ENCODE peak calls at places on chromosome X, in four cellular contexts. U, C, M and F are unnamed samples. For H3K4me1, the result is how much of the 10 kb centered on the place peaks cover.

GRCh38 chrX:105869676-105870075 is 47.3 kb downstream of the NRK start:
- DNase-seq in C (no peak), M (no peak), U (no peak), F (no peak)

GRCh38 chrX:54442790-54443189 is 2.6 kb downstream of the TSR2 start:
- DNase-seq in C (no peak), U (no peak), M (no peak), F (no peak)

GRCh38 chrX:137363559-137363958 is 202.4 kb upstream of the ZIC3 start:
- DNase-seq in M (no peak), U (no peak), C (no peak), F (no peak)

GRCh38 chrX:100680756-100681155 is 36.8 kb downstream of the SRPX2 start:
- DNase-seq in M (no peak), U (no peak), C (no peak), F (no peak)

GRCh38 chrX:19121898-19122640 is at the start of gene ADGRG2:
- DNase-seq in C (no peak), M (no peak), U (peak), F (no peak)

GRCh38 chrX:3326721-3327120 is 19.7 kb downstream of the MXRA5 start:
- DNase-seq in C (no peak), U (no peak), M (no peak), F (no peak)

GRCh38 chrX:38798956-38799355 is 2.3 kb upstream of the MID1IP1 start:
- DNase-seq in C (no peak), U (no peak), M (no peak), F (no peak)

GRCh38 chrX:69015564-69016218 is 149.6 kb downstream of the PJA1 start:
- DNase-seq in C (no peak), M (no peak), U (peak), F (no peak)

GRCh38 chrX:11064851-11065600 is 46.1 kb upstream of the HCCS start:
- DNase-seq in M (no peak), U (no peak), C (no peak), F (no peak)

GRCh38 chrX:3820170-3820569 is 106.7 kb upstream of the PRKX start:
- DNase-seq in M (no peak), U (no peak), C (no peak), F (no peak)

GRCh38 chrX:106927700-106928099 is 7.5 kb downstream of the CLDN2 start:
- DNase-seq in C (peak), M (no peak), U (no peak), F (no peak)

GRCh38 chrX:64394059-64394873 is 986 bp downstream of the MTMR8 start:
- DNase-seq in U (no peak), C (no peak), M (no peak), F (no peak)

GRCh38 chrX:13845721-13846378 is 29.0 kb upstream of the GPM6B start:
- DNase-seq in M (no peak), U (no peak), C (no peak), F (no peak)

GRCh38 chrX:103488332-103488731 is 31.0 kb downstream of the RAB40A start:
- DNase-seq in C (no peak), M (no peak), U (no peak), F (no peak)

GRCh38 chrX:18895157-18895952 is 88.6 kb downstream of the PHKA2 start:
- DNase-seq in M (no peak), C (no peak), U (no peak), F (no peak)

GRCh38 chrX:48530736-48531135 is 8.8 kb upstream of the TBC1D25 start:
- DNase-seq in U (no peak), C (no peak), M (no peak), F (no peak)

GRCh38 chrX:150324035-150324728 is 38.9 kb upstream of the MAMLD1 start:
- DNase-seq in M (no peak), U (no peak), C (peak), F (no peak)

GRCh38 chrX:21490341-21490740 is 116.1 kb downstream of the CNKSR2 start:
- DNase-seq in M (no peak), C (no peak), U (no peak), F (no peak)

GRCh38 chrX:431032-431431 is 44.3 kb upstream of the PPP2R3B start:
- DNase-seq in U (no peak), C (no peak), M (no peak), F (no peak)

GRCh38 chrX:35076061-35076460 is 133.5 kb downstream of the FAM47B start:
- DNase-seq in C (no peak), M (no peak), U (no peak), F (peak)

DNA sequence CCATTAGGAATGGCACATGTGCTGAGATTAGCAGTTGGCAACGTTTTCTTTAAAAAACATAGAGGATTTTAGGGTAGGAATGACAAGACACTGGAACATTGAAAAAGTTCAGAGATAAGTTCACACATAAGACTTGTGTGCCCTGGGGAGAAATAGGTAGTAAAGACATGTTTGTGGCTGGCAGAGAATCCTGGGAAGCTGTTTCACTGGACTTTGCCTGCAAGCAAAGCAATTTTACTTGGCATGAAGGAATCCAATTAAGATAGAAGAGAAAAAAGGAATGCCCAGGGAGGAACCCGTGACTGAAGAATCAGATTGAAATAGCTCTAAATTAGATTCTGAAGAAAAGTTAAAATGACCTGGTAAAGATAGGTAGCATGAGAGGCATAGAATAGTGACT is 20.2 kb downstream of the GK start:
- DNase-seq in C (no peak), M (no peak), U (no peak), F (no peak)
- TF ChIP-seq SUZ12 in C (no peak), M (no peak), U (no peak), F (no peak)

GRCh38 chrX:153883163-153883843 is 2.7 kb downstream of the L1CAM start:
- DNase-seq in M (no peak), C (no peak), U (no peak), F (no peak)
- H3K4me1 ChIP-seq in M (under half), C (under half), U (under half), F (under half)

DNA sequence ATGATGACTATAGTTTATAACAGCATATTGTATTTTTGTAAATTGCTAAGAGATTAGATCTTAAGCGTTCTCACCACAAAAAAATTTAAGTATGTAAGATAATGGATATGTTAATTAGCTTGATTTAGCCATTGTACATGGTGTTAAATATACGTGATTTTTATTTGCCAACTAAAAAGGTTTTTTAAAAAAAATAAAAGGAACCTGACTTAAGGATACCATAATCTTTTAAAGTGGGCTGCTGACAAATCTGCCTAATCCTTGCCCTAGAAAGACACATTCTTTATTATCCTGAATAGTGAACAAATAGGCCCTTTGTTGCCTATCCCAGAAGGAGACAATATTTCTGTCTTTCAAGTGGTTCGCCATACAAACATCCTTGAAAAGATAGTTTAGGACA is 94.6 kb upstream of the FAM47C start:
- DNase-seq in U (no peak), C (no peak), M (no peak), F (no peak)
- TF ChIP-seq SUZ12 in U (no peak), C (no peak), M (no peak), F (no peak)

GRCh38 chrX:1529328-1529727 is 7.7 kb downstream of the P2RY8 start:
- DNase-seq in M (no peak), U (peak), C (no peak), F (no peak)

GRCh38 chrX:1529756-1530155 is 7.2 kb downstream of the P2RY8 start:
- DNase-seq in U (peak), M (no peak), C (no peak), F (no peak)

GRCh38 chrX:1528884-1529203 is 8.1 kb downstream of the P2RY8 start:
- DNase-seq in U (peak), C (no peak), M (no peak), F (no peak)

GRCh38 chrX:1527457-1527856 is 9.5 kb downstream of the P2RY8 start:
- DNase-seq in U (no peak), M (no peak), C (no peak), F (no peak)

DNA sequence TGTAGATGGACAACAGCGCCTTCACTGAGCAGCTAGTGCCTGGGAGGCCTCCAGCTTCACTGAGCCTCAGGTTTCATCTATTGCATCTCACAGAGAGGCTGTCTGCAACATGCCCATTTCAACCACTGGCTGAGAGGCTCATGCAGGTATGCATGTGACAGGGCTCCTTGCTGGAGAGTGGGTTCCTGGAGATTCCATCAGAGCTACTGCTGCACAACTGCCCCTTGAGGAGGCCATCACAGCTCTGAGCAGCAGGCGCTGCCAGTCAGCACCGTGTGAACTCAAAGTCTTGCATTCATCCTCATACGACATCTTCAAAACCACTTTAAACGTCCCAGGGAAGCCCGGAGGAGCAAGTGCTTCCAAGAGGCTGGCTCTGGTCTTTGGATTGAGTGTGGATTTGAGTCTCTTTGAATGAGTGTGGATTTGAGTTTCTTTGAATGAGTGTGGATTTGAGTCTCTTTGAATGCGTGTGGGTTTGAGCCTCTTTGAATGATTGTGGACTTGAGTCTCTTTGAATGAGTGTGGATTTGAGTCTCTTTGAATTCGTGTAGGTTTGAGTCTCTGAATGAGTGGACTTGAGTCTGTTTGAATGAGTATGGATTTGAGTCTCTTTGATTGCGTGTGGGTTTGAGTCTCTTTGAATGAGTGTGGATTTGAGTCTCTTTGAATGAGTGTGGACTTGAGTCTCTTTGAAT is 8.7 kb downstream of the P2RY8 start:
- DNase-seq in C (no peak), M (no peak), U (peak), F (no peak)
- H3K4me1 ChIP-seq in C (under half), M (under half), U (under half), F (under half)

DNA sequence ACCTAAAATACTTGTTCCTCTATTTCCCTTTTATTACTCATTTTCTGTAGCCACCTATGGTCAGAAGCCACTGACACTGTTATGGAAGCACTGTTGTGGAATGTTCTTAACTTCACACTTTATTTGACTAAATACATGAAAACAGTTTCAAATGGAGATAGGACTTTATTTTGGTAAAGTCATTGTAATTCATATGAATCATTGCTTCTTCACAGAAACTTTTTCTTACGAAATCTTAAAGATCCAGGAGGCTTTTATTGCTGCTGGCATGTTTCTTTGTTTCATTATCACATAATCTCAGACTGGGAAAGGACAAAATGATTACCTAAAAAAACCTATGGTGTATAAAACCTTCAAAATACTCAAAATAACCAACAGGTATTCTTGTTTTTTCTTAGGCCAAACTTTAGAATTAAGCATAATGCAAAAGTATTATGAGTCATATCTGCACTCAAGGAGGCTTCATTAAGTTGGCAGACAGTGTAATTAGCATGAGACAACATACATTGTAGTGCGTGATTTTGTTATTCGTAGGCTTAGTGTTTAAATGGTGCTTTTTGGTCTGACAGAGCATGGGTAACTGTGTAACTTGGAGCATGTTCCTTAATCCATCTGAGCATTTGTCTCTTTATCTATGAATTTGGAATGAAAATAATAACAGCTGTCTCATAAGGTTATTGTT is 58.0 kb downstream of the SH3BGRL start:
- DNase-seq in M (no peak), C (no peak), U (no peak), F (no peak)
- TF ChIP-seq SUZ12 in M (no peak), C (no peak), U (no peak), F (no peak)

GRCh38 chrX:111372065-111372464 is 39.9 kb downstream of the DCX start:
- DNase-seq in M (no peak), U (no peak), C (no peak), F (no peak)
- H3K4me1 ChIP-seq in M (under half), U (under half), C (under half), F (under half)

GRCh38 chrX:37420179-37420578 is 71.0 kb downstream of the PRRG1 start:
- DNase-seq in M (no peak), U (no peak), C (no peak), F (no peak)

GRCh38 chrX:37425370-37425769 is 76.2 kb downstream of the PRRG1 start:
- DNase-seq in C (no peak), U (no peak), M (no peak), F (no peak)

GRCh38 chrX:37420756-37421155 is 71.6 kb downstream of the PRRG1 start:
- DNase-seq in U (no peak), M (no peak), C (no peak), F (no peak)

GRCh38 chrX:37423864-37424569 is 74.9 kb downstream of the PRRG1 start:
- DNase-seq in U (no peak), C (no peak), M (no peak), F (no peak)
- TF ChIP-seq SUZ12 in U (no peak), C (no peak), M (no peak), F (no peak)

GRCh38 chrX:9530848-9531274 is 66.0 kb downstream of the TBL1X start:
- DNase-seq in U (peak), M (no peak), C (peak), F (peak)
- H3K4me1 ChIP-seq in U (under half), M (under half), C (half or more), F (under half)

DNA sequence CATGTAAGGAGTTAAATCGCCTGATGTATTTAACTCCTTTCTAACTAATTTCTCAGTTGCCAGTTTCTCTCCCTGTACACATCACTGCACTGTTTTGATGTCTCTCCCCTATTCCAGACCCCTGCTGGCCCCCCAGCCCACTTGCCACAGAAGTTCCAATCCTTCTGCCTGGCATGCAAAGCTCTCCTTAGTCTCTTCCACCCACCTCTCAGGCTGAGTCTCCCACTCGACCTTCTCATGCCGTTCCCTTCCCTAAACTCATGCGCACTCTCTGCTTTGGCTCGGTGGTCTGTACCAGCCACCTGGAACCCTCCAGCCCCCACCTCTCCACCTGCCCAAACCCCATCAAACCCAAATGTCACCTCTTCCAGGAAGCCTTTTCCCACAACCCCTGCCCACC is 56.9 kb downstream of the APLN start:
- DNase-seq in C (no peak), M (no peak), U (no peak), F (no peak)
- TF ChIP-seq SUZ12 in C (no peak), M (no peak), U (no peak), F (no peak)